ENCODE peak calls at places on chromosome 1, in six cellular contexts. G, C, U, P, B and E are unnamed samples. For H3K4me1, the result is how much of the 10 kb centered on the place peaks cover.

GRCh38 chr1:198373376-198373775 is 167.1 kb downstream of the ATP6V1G3 start:
- DNase-seq in G (peak), B (no peak), P (no peak), C (no peak), U (no peak), E (peak)

GRCh38 chr1:48030696-48031365 is 33.6 kb upstream of the TRABD2B start:
- DNase-seq in B (no peak), G (no peak), U (no peak), P (no peak), C (peak), E (no peak)

GRCh38 chr1:103267893-103268292 is 159.6 kb upstream of the COL11A1 start:
- DNase-seq in P (no peak), G (no peak), B (no peak), C (peak), U (no peak), E (no peak)

GRCh38 chr1:175493999-175494336 is 249.4 kb downstream of the TNR start:
- DNase-seq in U (no peak), C (peak), B (no peak), G (no peak), P (no peak), E (no peak)

GRCh38 chr1:200136384-200136783 is 108.9 kb downstream of the NR5A2 start:
- DNase-seq in G (no peak), U (no peak), B (no peak), C (no peak), P (no peak), E (no peak)

GRCh38 chr1:198520524-198521254 is 19.8 kb downstream of the ATP6V1G3 start:
- DNase-seq in B (no peak), C (no peak), G (no peak), U (no peak), P (no peak), E (no peak)

GRCh38 chr1:113488576-113489177 is 98.4 kb downstream of the MAGI3 start:
- DNase-seq in B (no peak), U (no peak), G (no peak), P (peak), C (peak), E (no peak)

GRCh38 chr1:66476774-66477173 is 57.2 kb upstream of the SGIP1 start:
- DNase-seq in B (no peak), U (no peak), P (no peak), C (no peak), G (peak), E (no peak)

GRCh38 chr1:54542120-54542961 is 5.7 kb upstream of the ACOT11 start:
- DNase-seq in U (peak), G (peak), B (peak), C (peak), P (peak), E (peak)

GRCh38 chr1:244280221-244280620 is 171.5 kb downstream of the ADSS2 start:
- DNase-seq in U (no peak), B (no peak), P (no peak), G (no peak), C (no peak), E (peak)

GRCh38 chr1:205950826-205951549 is 7.7 kb upstream of the SLC26A9 start:
- DNase-seq in G (peak), U (no peak), P (no peak), C (no peak), B (peak), E (no peak)

GRCh38 chr1:31127266-31127665 is 61.7 kb upstream of the PUM1 start:
- DNase-seq in G (peak), C (no peak), B (no peak), U (no peak), P (no peak), E (peak)

GRCh38 chr1:244218220-244218619 is 167.1 kb downstream of the ZBTB18 start:
- DNase-seq in G (no peak), P (no peak), U (no peak), B (no peak), C (no peak), E (no peak)

GRCh38 chr1:212737559-212737958 is 37.9 kb upstream of the BATF3 start:
- DNase-seq in G (no peak), U (no peak), C (no peak), P (no peak), B (no peak), E (no peak)

DNA sequence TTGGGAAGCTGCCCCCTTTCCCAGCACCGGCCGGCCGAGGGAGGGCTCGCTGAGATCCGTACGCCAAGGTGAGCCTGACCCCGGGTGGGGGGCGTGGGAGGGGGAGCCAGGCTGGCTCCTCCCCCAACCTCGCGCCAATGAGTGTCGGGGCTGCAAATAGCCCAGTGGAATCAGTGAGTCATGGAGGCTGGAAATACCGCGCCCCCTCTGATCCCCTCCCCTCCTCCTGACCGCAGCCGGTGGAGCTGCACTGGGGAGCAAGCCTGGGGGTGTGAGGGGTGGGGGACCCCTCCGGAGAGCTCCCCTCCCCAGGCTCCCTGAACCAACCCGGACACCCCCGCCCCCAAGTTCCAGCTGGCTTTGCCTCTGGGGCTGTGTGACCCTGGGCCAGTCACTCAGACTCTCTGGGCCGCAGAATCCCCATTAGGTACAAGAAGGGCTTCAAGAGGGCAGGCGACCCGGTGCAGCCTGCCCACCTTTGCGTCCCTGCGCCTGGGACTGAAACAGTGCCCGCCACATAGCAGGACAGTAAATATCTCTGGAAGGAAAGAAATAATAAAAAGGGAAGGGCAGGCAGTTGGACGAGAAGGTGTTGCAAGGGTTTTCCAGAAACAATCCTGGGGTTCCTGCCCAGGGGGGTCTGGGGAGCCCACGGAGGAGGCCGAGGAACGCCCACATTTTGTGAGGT is 4.5 kb downstream of the HSPB7 start:
- DNase-seq in P (peak), B (peak), G (peak), C (peak), U (no peak), E (peak)
- H3K4me1 ChIP-seq in P (under half), B (under half), G (under half), C (under half), U (under half), E (under half)

DNA sequence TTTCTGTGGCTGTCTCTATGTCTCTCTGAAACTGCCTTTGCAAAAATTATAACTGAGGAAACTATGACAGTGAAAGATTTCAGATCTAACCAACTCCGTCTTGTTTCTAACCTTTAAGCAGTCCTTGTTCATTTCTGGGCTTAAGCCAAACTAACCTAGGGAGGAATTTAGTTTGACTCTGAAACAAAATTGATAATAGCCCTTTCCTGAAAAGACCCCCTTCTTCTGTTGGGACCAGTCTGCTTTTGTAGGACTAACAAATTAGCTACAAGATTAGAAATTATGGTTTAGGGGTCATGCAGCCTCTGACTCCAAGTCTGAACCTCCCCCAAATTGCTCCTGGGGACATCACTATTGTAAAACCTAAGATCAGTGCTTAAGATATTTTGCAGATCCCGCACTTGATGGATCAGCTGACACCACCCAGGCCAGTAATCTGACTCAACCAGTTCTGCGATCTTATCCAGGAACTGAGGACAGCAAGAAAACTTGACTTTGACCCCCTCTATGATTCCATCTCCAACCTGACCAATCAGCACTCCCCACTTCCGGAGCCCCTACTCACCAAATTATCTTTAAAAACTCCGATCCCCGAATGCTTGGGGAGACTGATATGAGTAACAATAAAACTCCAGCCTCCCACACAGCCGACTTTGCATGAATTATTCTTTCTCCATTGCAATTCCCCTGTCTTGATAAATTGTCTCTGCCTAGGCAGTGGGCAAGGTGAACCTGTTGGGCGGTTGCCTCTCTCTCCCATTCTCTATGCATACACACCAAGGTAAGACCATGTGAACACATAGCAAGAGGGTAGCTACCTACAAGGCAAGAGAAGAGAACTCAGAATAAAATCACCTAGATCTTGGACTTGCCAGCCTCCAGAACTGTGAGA is 11.1 kb upstream of the TRIM63 start:
- DNase-seq in C (no peak), G (no peak), U (no peak), B (peak), P (no peak), E (no peak)
- H3K4ac ChIP-seq in C (no peak), G (no peak), U (no peak), B (no peak), P (no peak), E (no peak)

GRCh38 chr1:146020058-146020738 is 1.3 kb downstream of the HJV start:
- DNase-seq in G (no peak), P (no peak), C (no peak), B (no peak), U (no peak), E (no peak)

GRCh38 chr1:146021046-146021445 is 489 bp downstream of the HJV start:
- DNase-seq in B (no peak), U (no peak), C (no peak), P (no peak), G (no peak), E (no peak)

GRCh38 chr1:146022403-146023127 is 1.0 kb upstream of the HJV start:
- DNase-seq in B (no peak), C (no peak), G (no peak), U (no peak), P (no peak), E (no peak)

GRCh38 chr1:146019225-146020057 is 2.1 kb downstream of the HJV start:
- DNase-seq in C (peak), U (no peak), P (peak), G (no peak), B (no peak), E (no peak)

DNA sequence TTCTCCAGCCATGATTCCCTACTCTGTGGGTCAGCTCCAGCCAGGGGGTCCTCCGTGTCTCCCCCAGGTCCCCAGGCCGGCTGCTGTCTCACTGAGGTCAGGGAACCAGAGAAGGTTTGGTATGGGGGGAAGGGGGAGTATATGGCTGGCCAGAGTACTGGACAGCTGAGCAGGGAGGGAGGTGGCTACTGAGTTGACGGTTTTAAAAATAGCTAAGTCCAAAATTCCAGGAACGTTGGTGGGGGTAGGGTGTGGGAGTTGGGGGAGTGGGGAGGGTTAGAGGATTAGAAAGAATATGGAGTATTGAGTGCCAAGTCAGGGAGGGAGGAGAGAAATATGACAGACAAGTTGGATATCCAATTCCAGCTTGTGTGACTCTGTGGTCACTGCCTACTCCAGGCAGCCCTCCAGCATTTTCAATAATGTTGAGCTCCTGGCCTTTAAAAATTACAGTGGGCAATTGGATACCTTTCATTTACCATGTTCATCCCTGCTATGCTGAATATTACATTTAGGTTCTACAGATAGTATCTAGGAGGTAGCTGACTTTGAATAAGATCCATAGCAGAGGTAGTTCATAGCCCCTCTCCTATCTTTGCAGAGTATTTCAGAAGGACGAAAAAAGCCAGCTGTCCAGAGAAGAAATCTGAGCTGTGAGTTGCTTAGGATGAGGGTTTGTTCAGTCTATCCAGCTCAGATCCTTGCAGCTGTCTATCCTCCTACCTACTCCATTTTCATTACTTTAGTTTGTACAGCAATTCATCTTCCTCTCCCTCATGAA is at the start of gene HJV:
- DNase-seq in U (no peak), G (no peak), B (no peak), C (no peak), P (no peak), E (no peak)
- H4K91ac ChIP-seq in U (no peak), G (no peak), B (no peak), C (no peak), P (no peak), E (no peak)

GRCh38 chr1:58905126-58905490 is 121.3 kb upstream of the JUN start:
- DNase-seq in U (no peak), G (no peak), P (no peak), B (no peak), C (no peak), E (no peak)
- H3K4me1 ChIP-seq in U (under half), G (under half), P (under half), B (under half), C (under half), E (under half)

GRCh38 chr1:2832506-2833453 is 31.3 kb upstream of the TTC34 start:
- DNase-seq in P (no peak), G (no peak), C (no peak), B (no peak), U (no peak), E (no peak)
- H3K4ac ChIP-seq in P (no peak), G (no peak), C (no peak), B (no peak), U (no peak), E (no peak)

GRCh38 chr1:7447093-7447492 is 324.0 kb upstream of the VAMP3 start:
- DNase-seq in G (no peak), C (no peak), U (no peak), B (no peak), P (no peak), E (no peak)

GRCh38 chr1:7450772-7451171 is 320.3 kb upstream of the VAMP3 start:
- DNase-seq in G (no peak), U (no peak), B (no peak), C (no peak), P (no peak), E (no peak)

GRCh38 chr1:7448986-7449385 is 322.1 kb upstream of the VAMP3 start:
- DNase-seq in U (no peak), G (no peak), P (no peak), B (no peak), C (no peak), E (no peak)

GRCh38 chr1:7447736-7448135 is 323.4 kb upstream of the VAMP3 start:
- DNase-seq in G (no peak), C (no peak), P (no peak), U (no peak), B (no peak), E (no peak)

DNA sequence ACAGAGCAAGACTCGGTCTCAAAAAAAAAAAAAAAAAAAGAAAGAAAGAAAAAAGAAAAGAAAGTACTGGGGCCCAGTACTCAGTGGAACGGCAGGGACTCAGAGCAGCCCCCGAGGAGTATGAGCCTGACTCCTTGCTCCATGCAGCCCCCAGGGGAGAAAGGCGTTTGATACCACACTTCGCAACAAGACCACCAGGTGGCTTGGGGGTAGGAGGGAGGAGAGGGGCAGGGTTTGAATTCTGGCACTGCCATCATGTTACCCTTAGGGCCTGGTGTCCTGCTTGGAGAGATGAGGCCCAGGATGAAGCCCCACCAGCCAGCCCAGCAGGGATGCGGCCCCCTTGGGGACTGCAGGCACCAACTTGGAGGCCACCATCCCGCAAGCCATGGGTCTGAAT is 321.3 kb upstream of the VAMP3 start:
- DNase-seq in B (no peak), G (no peak), U (no peak), C (no peak), P (no peak), E (no peak)
- H4K91ac ChIP-seq in B (no peak), G (no peak), U (no peak), C (no peak), P (no peak), E (no peak)

DNA sequence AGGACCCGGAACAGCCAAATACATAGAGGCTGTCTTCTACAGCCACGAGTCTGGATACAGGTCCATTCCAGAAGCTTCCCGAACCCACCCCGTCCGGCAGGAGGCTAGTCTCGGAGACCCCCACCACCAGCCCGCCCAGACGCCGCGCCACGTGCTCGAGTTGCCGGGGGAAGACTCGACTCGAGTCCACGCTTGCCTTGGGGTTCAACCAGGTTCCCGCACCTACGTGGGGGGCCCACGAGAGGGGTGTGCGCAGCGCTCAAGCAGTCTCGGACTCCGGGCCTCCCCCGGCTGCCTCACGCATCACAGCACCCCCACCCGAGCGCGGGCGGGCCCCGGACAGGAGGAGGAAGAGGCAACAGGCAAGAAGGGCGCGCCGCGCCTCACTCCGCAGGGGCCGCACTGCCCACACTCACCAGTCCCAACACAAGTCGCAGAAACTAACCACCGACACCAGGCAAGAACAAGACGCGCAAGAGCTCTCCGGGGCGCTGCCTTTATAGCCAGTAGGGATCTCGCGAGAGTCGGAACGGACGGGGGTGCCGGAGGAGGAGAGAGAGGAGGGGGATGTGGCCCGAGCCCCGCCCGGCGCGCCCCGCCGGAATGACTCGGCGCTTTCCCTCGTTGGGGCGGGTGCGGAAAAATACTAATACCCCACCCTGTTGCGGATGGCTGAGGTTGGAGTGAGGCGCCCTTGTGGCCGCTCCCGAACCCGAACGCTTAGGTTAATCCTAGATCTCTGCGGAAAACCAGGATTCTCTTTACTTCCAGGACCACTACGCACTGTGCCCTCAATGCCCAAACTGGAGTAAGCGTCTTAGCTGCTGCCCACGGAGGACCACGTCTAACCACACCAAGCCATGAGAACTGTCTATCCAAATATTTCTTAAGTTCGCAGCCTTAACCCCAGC is at the start of gene PRDX1:
- DNase-seq in C (peak), G (peak), B (peak), P (peak), U (peak), E (peak)
- H3K4me1 ChIP-seq in C (under half), G (under half), B (under half), P (under half), U (under half), E (under half)

GRCh38 chr1:225748479-225748878 is 29.1 kb upstream of the SRP9 start:
- DNase-seq in P (no peak), U (no peak), G (no peak), C (no peak), B (no peak), E (no peak)
- H3K4ac ChIP-seq in P (no peak), U (no peak), G (no peak), C (no peak), B (no peak), E (no peak)